ENCODE peak calls at places on chromosomes 16 and 17, in eight cellular contexts. W is HTR-8/SVneo; D is activated CD4-positive, CD25-positive, alpha-beta regulatory T cell treated with anti-CD3 and anti-CD28 coated beads, Interleukin-2, amount 50 U/mL, for 16 hours; P is neural progenitor cell; S is stimulated activated CD8-positive, alpha-beta memory T cell treated with anti-CD3 and anti-CD28 coated beads, Interleukin-15, amount 100 ng/mL, for 24 hours; K is uterus; B is neural crest cell; M is RPMI7951. A is an unnamed sample.

GRCh38 chr17:56171186-56171959 is 18.1 kb downstream of the ANKFN1 start:
- DNase-seq in D (no peak), W (no peak), B (no peak), M (no peak), P (no peak), S (no peak), K (no peak), A (no peak)

GRCh38 chr16:56478228-56479049 is 27.1 kb downstream of the OGFOD1 start:
- DNase-seq in P (no peak), D (no peak), B (no peak), K (no peak), S (no peak), W (no peak), M (no peak), A (no peak)

GRCh38 chr17:69434164-69434579 is 19.7 kb downstream of the MAP2K6 start:
- DNase-seq in D (no peak), B (no peak), S (no peak), M (peak; percentile 42), K (no peak), P (no peak), W (no peak), A (no peak)

GRCh38 chr17:42568341-42569111 is 1.6 kb downstream of the MLX start:
- DNase-seq in K (no peak), B (no peak), S (no peak), D (no peak), P (no peak), W (no peak), M (no peak), A (no peak)

GRCh38 chr17:8887834-8888703 is 20.6 kb upstream of the PIK3R6 start:
- DNase-seq in P (peak; percentile 88), K (no peak), D (no peak), B (peak; percentile 71), W (peak; percentile 31), M (peak; percentile 42), S (no peak), A (no peak)

GRCh38 chr17:15307686-15308085 is 33.7 kb downstream of the TEKT3 start:
- DNase-seq in P (no peak), B (no peak), K (peak; percentile 90), D (no peak), M (no peak), S (no peak), W (no peak), A (no peak)

GRCh38 chr16:27867122-27868110 is 196.1 kb downstream of the GSG1L start:
- DNase-seq in B (peak; percentile 80), M (peak; percentile 71), K (peak; percentile 13), S (peak; percentile 40), P (peak; percentile 88), W (peak; percentile 62), D (peak; percentile 0), A (peak; percentile 49)

GRCh38 chr17:53626286-53626685 is 196.4 kb upstream of the KIF2B start:
- DNase-seq in S (no peak), K (no peak), B (no peak), D (no peak), W (peak; percentile 19), P (no peak), M (peak; percentile 66), A (no peak)

GRCh38 chr17:74616696-74617095 is 6.8 kb downstream of the CD300E start:
- DNase-seq in B (no peak), P (no peak), S (no peak), K (no peak), M (no peak), W (no peak), D (no peak), A (no peak)

GRCh38 chr17:10605221-10605783 is 51.8 kb downstream of the MYH3 start:
- DNase-seq in D (no peak), M (no peak), P (no peak), W (no peak), K (no peak), S (no peak), B (no peak), A (no peak)

GRCh38 chr16:81556715-81557284 is 112.2 kb downstream of the CMIP start:
- DNase-seq in K (peak; percentile 35), W (no peak), D (no peak), P (no peak), S (no peak), M (peak; percentile 73), B (no peak), A (peak; percentile 5)

GRCh38 chr17:13306310-13306962 is 288.6 kb upstream of the ELAC2 start:
- DNase-seq in P (peak; percentile 75), W (peak; percentile 60), K (no peak), B (peak; percentile 41), M (peak; percentile 89), S (no peak), D (no peak), A (no peak)

GRCh38 chr17:7186241-7186640 is 7.1 kb upstream of the ASGR1 start:
- DNase-seq in D (no peak), K (no peak), P (no peak), W (no peak), M (no peak), B (no peak), S (no peak), A (no peak)

GRCh38 chr17:39198186-39198566 is 707 bp upstream of the CACNB1 start:
- DNase-seq in D (no peak), P (peak; percentile 47), W (no peak), B (no peak), K (no peak), S (no peak), M (no peak), A (no peak)

GRCh38 chr17:66662496-66662895 is 172.4 kb upstream of the CACNG5 start:
- DNase-seq in B (no peak), P (no peak), S (no peak), W (no peak), D (no peak), K (no peak), M (no peak), A (no peak)

GRCh38 chr16:66025751-66026150 is 340.7 kb upstream of the CDH5 start:
- DNase-seq in W (no peak), S (no peak), D (no peak), P (no peak), B (no peak), K (no peak), M (no peak), A (no peak)

GRCh38 chr17:68777243-68777855 is 176.2 kb upstream of the FAM20A start:
- DNase-seq in S (no peak), K (peak; percentile 72), P (peak; percentile 65), D (no peak), W (peak; percentile 63), B (peak; percentile 72), M (peak; percentile 66), A (no peak)

GRCh38 chr17:53420035-53420641 is 402.6 kb upstream of the KIF2B start:
- DNase-seq in M (peak; percentile 2), K (no peak), P (no peak), D (no peak), S (no peak), W (no peak), B (no peak), A (no peak)

GRCh38 chr16:87569601-87570559 is 32.4 kb upstream of the JPH3 start:
- DNase-seq in S (no peak), D (no peak), M (peak; percentile 86), K (no peak), B (no peak), W (no peak), P (no peak), A (no peak)

GRCh38 chr17:33874617-33875060 is 380.4 kb upstream of the CCL2 start:
- DNase-seq in K (no peak), M (no peak), S (no peak), P (no peak), B (no peak), W (no peak), D (no peak), A (no peak)

GRCh38 chr17:37293770-37294169 is 82.0 kb upstream of the C17orf78 start:
- DNase-seq in M (no peak), D (no peak), P (no peak), S (no peak), B (no peak), W (no peak), K (no peak), A (no peak)

GRCh38 chr16:5900046-5900445 is 802.5 kb upstream of the EEF2KMT start:
- DNase-seq in M (no peak), B (no peak), D (no peak), P (no peak), W (no peak), K (no peak), S (no peak), A (no peak)

GRCh38 chr17:46822388-46822921 is 4.0 kb upstream of the WNT3 start:
- DNase-seq in W (no peak), P (no peak), S (no peak), B (no peak), K (no peak), D (no peak), M (no peak), A (no peak)

GRCh38 chr16:67800252-67801046 is 5.9 kb downstream of the RANBP10 start:
- DNase-seq in S (no peak), W (no peak), B (no peak), P (no peak), M (no peak), D (no peak), K (no peak), A (no peak)

GRCh38 chr17:28726912-28727726 is 1.1 kb upstream of the TLCD1 start:
- DNase-seq in B (peak; percentile 99), W (peak; percentile 94), S (peak; percentile 68), M (peak; percentile 87), D (peak; percentile 85), P (peak; percentile 98), K (peak; percentile 92), A (peak; percentile 82)

GRCh38 chr17:10743316-10744009 is 13.6 kb upstream of the TMEM220 start:
- DNase-seq in W (no peak), M (peak; percentile 55), K (no peak), P (no peak), D (no peak), B (no peak), S (no peak), A (no peak)

GRCh38 chr16:28610595-28611270 is 889 bp upstream of the SULT1A1 start:
- DNase-seq in M (no peak), S (no peak), B (no peak), W (no peak), P (no peak), D (no peak), K (no peak), A (no peak)

GRCh38 chr16:28597692-28598261 is 927 bp upstream of the SULT1A2 start:
- DNase-seq in S (no peak), P (peak; percentile 50), B (no peak), D (no peak), M (no peak), W (peak; percentile 25), K (no peak), A (no peak)

A was measured in CD8-positive, alpha-beta T cell.